ENCODE peak calls at places on chromosomes 12 and 14, in six cellular contexts. J is H1, G is GM12878, M is HepG2, I is K562, F is endothelial cell of umbilical vein. E is an unnamed sample.

GRCh38 chr12:32680787-32681186 is 1.7 kb downstream of the DNM1L start:
- DNase-seq in J (no peak), G (no peak), M (no peak), I (no peak), F (no peak), E (no peak)

GRCh38 chr12:120247621-120248030 is 17.9 kb downstream of the PXN start:
- DNase-seq in J (no peak), G (no peak), M (no peak), I (no peak), F (no peak), E (no peak)

GRCh38 chr12:64706831-64707230 is 52.4 kb downstream of the GNS start:
- DNase-seq in J (no peak), G (no peak), M (no peak), I (no peak), F (no peak), E (no peak)

GRCh38 chr14:53458368-53458814 is 305.3 kb upstream of the DDHD1 start:
- DNase-seq in J (no peak), G (no peak), M (peak; percentile 96), I (no peak), F (peak; percentile 53), E (peak; percentile 87)

GRCh38 chr14:69101331-69101826 is 51.5 kb downstream of the DCAF5 start:
- DNase-seq in J (no peak), G (no peak), M (no peak), I (peak; percentile 73), F (peak; percentile 80), E (peak; percentile 21)

GRCh38 chr12:40192704-40193255 is 32.0 kb upstream of the LRRK2 start:
- DNase-seq in J (no peak), G (peak; percentile 86), M (no peak), I (no peak), F (peak; percentile 38), E (no peak)

GRCh38 chr14:21910260-21910659 is 236.6 kb upstream of the OR4E1 start:
- DNase-seq in J (no peak), G (no peak), M (no peak), I (no peak), F (no peak), E (no peak)

GRCh38 chr12:6253278-6253677 is 53.1 kb downstream of the CD9 start:
- DNase-seq in J (no peak), G (no peak), M (no peak), I (peak; percentile 80), F (no peak), E (no peak)

GRCh38 chr12:21818627-21819026 is 44.1 kb upstream of the KCNJ8 start:
- DNase-seq in J (no peak), G (no peak), M (no peak), I (no peak), F (no peak), E (no peak)

GRCh38 chr12:76552343-76552938 is 7.1 kb downstream of the OSBPL8 start:
- DNase-seq in J (no peak), G (no peak), M (no peak), I (no peak), F (no peak), E (no peak)

GRCh38 chr12:32535260-32535999 is 136.1 kb downstream of the FGD4 start:
- DNase-seq in J (no peak), G (no peak), M (peak; percentile 33), I (peak; percentile 16), F (peak; percentile 89), E (no peak)

GRCh38 chr12:1810931-1811280 is 9.5 kb upstream of the LRTM2 start:
- DNase-seq in J (no peak), G (no peak), M (no peak), I (no peak), F (no peak), E (no peak)

GRCh38 chr12:1811948-1812291 is 8.4 kb upstream of the LRTM2 start:
- DNase-seq in J (no peak), G (no peak), M (no peak), I (no peak), F (no peak), E (no peak)

GRCh38 chr12:1810201-1810930 is 10.0 kb upstream of the LRTM2 start:
- DNase-seq in J (no peak), G (no peak), M (no peak), I (peak; percentile 24), F (no peak), E (no peak)

GRCh38 chr12:1812650-1813302 is 7.6 kb upstream of the LRTM2 start:
- DNase-seq in J (no peak), G (no peak), M (peak; percentile 79), I (peak; percentile 47), F (peak; percentile 33), E (no peak)

DNA sequence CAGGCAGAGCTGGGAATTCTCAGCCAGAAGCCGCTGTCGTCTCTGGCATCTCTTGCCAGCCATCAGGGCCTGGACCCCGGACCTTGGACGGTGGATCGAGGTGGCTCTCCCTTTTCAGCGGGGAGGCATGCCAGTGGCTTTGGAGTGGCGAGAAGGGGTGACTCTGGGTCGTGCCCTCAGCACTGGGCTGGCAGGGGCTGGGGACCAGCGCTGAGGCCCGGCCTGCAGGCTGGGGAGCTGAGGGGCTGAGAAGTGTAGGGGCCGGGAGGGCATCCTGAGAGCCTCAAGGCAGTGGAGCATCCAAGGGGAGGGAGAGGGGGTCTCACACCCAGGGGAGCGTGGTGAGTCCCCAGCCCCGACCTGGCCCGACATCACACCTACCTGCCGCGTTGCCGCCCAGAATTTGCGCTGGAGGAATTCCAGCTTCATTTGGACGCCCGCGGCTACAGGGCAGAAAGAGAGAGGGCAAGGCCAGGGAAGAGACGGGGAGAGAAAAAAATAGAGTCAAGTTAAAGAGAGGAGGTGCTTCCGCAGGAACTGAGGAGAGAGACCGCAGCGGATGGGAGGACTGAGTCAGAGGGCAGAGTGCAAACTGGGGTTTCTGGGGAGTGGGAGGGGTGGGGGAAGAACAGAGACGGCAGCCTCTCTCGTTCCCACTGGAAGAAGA is 9.0 kb upstream of the LRTM2 start:
- DNase-seq in J (no peak), G (no peak), M (peak; percentile 75), I (peak; percentile 22), F (peak; percentile 57), E (no peak)
- TF ChIP-seq MAX in J (no peak), G (no peak), M (peak; percentile 48), I (no peak), F (no peak), E (no peak)

DNA sequence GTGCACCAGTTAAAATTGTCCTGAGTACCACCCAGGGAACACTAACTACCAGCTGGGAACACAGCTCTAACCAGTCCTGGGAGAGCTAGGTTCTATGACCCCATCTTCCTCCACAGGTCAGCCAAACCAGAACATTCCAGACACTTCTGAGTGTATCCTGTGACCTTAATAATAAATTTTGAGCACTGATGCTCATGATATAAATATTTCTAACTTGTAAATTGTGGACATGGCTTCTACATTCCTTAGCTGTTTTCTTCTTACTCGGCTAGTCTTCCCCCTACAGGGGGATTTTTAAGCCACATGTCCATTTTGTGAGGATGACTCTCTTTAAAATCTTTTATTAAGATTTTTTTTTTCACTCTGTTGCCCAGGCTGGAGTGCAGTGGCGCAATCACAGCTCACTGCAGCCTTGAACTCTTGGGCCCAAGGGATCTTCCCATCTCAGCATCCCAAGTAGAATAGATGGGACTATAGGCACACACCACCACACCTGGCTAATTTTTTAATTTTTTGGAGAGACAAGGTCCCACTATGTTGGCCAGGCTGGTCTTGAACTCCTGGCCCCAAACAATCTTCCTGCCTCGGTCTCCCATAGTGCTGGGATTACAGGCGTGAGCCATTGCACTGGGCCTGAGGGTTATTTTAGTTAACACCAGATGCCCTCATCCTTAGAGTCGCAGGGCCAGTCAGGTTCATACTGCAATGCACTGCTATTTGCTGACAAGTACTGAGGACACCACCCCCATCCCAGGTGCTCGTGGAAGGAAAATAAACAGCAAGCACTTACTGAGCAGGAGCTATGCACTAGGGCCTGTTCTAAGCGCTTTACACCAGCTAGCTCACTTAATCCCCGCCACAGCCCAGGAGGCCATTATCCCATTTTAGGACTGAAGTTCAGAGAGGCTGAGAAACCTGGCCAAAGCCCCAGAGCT is 142.6 kb upstream of the NCOR2 start:
- DNase-seq in J (no peak), G (no peak), M (no peak), I (no peak), F (no peak), E (no peak)
- TF ChIP-seq EZH2 in J (no peak), G (no peak), M (no peak), I (no peak), F (no peak), E (no peak)

GRCh38 chr14:37153483-37153882 is 18.9 kb downstream of the SLC25A21 start:
- DNase-seq in J (no peak), G (no peak), M (no peak), I (no peak), F (no peak), E (no peak)

GRCh38 chr14:37147310-37147875 is 25.0 kb downstream of the SLC25A21 start:
- DNase-seq in J (no peak), G (no peak), M (no peak), I (no peak), F (no peak), E (no peak)

GRCh38 chr14:37153005-37153404 is 19.4 kb downstream of the SLC25A21 start:
- DNase-seq in J (no peak), G (no peak), M (no peak), I (no peak), F (no peak), E (no peak)

GRCh38 chr14:37145395-37145794 is 27.0 kb downstream of the SLC25A21 start:
- DNase-seq in J (no peak), G (no peak), M (no peak), I (no peak), F (no peak), E (no peak)

GRCh38 chr14:37150414-37150813 is 22.0 kb downstream of the SLC25A21 start:
- DNase-seq in J (no peak), G (no peak), M (peak; percentile 63), I (peak; percentile 47), F (peak; percentile 58), E (no peak)
- TF ChIP-seq MAX in J (no peak), G (no peak), M (no peak), I (no peak), F (no peak), E (no peak)

DNA sequence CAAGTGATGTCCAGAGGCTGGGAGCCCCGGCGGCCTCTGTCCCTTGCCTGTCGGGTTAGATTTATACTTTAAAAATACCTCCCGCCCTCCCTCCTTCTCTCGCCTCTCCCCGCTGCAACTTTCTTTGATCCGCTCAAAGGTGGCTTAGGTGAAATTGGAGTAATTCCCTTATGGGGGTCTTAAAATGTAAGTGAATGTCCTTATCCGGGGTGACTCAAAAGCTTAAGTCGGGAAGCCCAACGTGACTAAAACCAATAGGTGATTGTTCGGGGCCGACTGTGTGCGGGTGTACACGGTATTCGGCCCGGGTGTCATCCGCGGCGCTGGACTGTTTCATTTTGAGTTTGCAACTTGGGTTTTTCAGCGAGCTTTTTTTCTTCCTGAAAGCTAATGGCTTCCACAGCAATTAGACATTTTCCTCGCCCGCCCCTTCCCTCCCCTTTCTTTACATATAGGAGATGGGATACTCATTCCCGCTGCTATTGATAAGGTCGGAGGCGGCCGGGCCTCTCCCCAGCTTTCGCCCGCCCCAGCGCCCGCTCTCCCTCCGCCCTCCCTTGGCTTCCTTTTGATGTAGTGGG is 2.0 kb upstream of the CCND2 start:
- DNase-seq in J (peak; percentile 76), G (peak; percentile 51), M (no peak), I (no peak), F (no peak), E (no peak)
- TF ChIP-seq EZH2 in J (no peak), G (no peak), M (peak; percentile 96), I (no peak), F (peak; percentile 95), E (peak; percentile 95)

GRCh38 chr14:88592016-88592415 is 29.2 kb downstream of the ZC3H14 start:
- DNase-seq in J (no peak), G (no peak), M (no peak), I (no peak), F (peak; percentile 6), E (no peak)
- TF ChIP-seq MAX in J (no peak), G (no peak), M (no peak), I (no peak), F (no peak), E (no peak)

E was measured in HCT116.